ENCODE peak calls at places on chromosomes 12 and 14, in seven cellular contexts. L is SK-N-SH, T is K562, B is H1, G is HepG2, F is HCT116, U is GM12878. J is an unnamed sample.

GRCh38 chr14:67837011-67837624 is 17.5 kb downstream of the RAD51B start:
- DNase-seq in G (peak), L (peak), F (peak), B (no peak), U (peak), T (peak), J (peak)

GRCh38 chr12:20421338-20421890 is 53.1 kb downstream of the PDE3A start:
- DNase-seq in F (no peak), G (no peak), B (no peak), L (no peak), T (no peak), U (no peak), J (no peak)

GRCh38 chr14:95359974-95360826 is 40.5 kb upstream of the CLMN start:
- DNase-seq in L (no peak), U (no peak), G (no peak), T (no peak), B (peak), F (no peak), J (no peak)

GRCh38 chr12:104677441-104678089 is 220.8 kb downstream of the CHST11 start:
- DNase-seq in L (no peak), U (no peak), G (no peak), T (no peak), B (no peak), F (peak), J (peak)

GRCh38 chr12:55688716-55689655 is 18.7 kb downstream of the ITGA7 start:
- DNase-seq in G (no peak), B (no peak), U (no peak), L (no peak), T (no peak), F (no peak), J (no peak)

GRCh38 chr12:30843211-30843610 is 83.3 kb upstream of the TSPAN11 start:
- DNase-seq in B (no peak), G (no peak), L (no peak), F (no peak), U (no peak), T (no peak), J (no peak)

GRCh38 chr12:59808317-59808910 is 212.6 kb downstream of the SLC16A7 start:
- DNase-seq in U (no peak), L (peak), G (peak), F (peak), B (no peak), T (no peak), J (peak)

GRCh38 chr14:106455026-106455425 is 928.6 kb downstream of the TMEM121 start:
- DNase-seq in F (no peak), T (peak), G (no peak), B (no peak), U (no peak), L (no peak), J (no peak)

GRCh38 chr14:23640524-23641141 is 4.5 kb downstream of the DHRS2 start:
- DNase-seq in F (no peak), T (no peak), G (peak), U (no peak), L (peak), B (no peak), J (no peak)

GRCh38 chr14:36229262-36229661 is 52.7 kb upstream of the PTCSC3 start:
- DNase-seq in T (no peak), F (no peak), G (no peak), U (no peak), L (no peak), B (no peak), J (no peak)

GRCh38 chr12:88411689-88412088 is 168.6 kb downstream of the KITLG start:
- DNase-seq in L (no peak), T (no peak), G (no peak), F (no peak), B (no peak), U (no peak), J (no peak)

GRCh38 chr12:41992029-41992428 is 152.6 kb downstream of the GXYLT1 start:
- DNase-seq in T (no peak), L (no peak), F (no peak), U (no peak), G (no peak), B (no peak), J (no peak)

GRCh38 chr12:108732489-108732888 is 1.2 kb upstream of the CORO1C start:
- DNase-seq in B (no peak), F (no peak), L (no peak), G (no peak), U (no peak), T (no peak), J (no peak)
- TF ChIP-seq JUND in B (no peak), F (no peak), L (no peak), G (no peak), U (no peak), T (no peak), J (no peak)

GRCh38 chr12:47818007-47818376 is 1.7 kb downstream of the HDAC7 start:
- DNase-seq in U (no peak), G (no peak), L (no peak), F (no peak), T (no peak), B (no peak), J (no peak)

GRCh38 chr12:47818701-47819543 is 781 bp downstream of the HDAC7 start:
- DNase-seq in U (no peak), T (peak), G (peak), B (peak), F (no peak), L (peak), J (peak)

GRCh38 chr12:47816646-47817271 is 2.9 kb downstream of the HDAC7 start:
- DNase-seq in T (no peak), F (no peak), L (peak), B (no peak), G (no peak), U (no peak), J (no peak)

GRCh38 chr12:47818382-47818700 is 1.4 kb downstream of the HDAC7 start:
- DNase-seq in U (no peak), G (no peak), B (no peak), L (no peak), T (peak), F (no peak), J (no peak)

DNA sequence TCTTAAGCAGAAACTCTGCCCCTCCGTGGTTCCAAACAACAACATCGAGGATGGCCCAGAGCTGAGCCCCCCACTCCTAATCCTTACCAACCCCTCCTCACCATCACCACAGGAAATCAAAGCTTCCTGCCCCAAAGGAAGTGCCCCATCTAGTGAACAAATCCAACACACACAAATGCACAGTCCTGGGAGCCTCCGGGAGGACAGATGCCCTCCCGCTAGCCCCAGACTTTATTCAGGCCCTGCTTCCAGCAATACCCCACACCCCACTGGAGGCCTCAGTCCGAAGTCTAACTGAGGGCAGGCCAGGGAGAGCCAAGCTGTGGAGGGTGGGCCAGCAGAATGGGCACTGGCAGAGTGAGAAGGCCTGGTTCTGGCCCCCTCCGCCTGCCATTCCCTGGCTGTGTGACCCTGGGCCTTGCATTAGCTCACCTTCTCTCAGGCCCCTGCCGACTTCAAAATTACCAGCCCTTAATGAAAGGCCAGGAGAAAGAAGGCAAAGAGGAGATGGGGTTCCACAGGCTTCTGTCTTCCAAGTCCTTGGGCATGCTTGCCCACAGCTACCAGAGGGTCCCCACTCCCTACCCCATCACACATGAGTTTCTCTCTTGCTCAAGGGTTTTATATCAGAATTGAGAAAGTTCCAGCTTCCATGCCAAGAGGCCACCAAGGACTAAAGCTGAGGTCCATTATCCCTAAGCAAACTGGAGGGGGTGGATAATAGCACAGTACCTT is 2.3 kb downstream of the HDAC7 start:
- DNase-seq in L (no peak), G (peak), B (no peak), U (no peak), F (no peak), T (no peak), J (no peak)
- TF ChIP-seq JUND in L (no peak), G (no peak), B (no peak), U (no peak), F (no peak), T (no peak), J (no peak)

DNA sequence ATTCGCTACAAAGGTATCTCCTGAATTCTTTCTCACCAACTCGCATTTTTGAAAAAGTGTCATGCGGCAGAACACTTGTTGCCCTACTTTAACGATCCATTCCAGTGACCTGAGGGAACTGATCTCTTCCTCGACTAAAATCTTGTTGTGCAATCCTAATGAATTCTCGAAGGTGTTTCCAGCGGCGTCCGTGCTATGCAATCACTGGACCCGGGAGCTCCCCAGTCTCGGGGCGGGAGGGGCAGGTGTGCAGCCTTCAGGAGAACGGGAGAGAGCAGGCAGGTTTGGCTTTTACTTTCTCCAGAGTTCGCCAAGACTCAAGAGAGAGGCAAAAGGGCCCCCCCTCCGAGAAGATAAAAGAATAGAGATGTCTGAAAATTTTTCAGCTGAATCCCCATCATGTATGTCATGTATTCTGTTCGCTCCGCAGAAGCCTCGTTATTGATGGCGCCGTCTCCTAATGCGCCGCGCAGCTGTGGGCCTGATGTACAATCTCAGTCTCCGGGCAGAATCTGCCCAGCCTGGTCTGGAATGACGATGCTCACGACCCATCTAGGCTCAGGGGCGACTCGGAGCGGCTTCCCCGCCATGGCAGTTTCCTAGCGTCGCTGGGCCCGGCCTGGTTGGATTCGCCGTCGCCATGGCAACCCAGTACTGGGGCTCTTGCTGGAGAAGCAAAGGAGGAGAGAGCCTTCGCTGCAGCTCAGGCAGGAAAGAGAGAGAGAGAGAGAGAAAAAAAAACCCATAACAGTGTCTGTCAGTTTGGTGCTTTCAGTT is 38.3 kb downstream of the PLXNC1 start:
- DNase-seq in B (peak), L (peak), F (no peak), T (no peak), U (no peak), G (no peak), J (no peak)
- TF ChIP-seq JUND in B (no peak), L (no peak), F (no peak), T (no peak), U (no peak), G (no peak), J (no peak)

GRCh38 chr12:131794573-131794972 is 33.6 kb upstream of the MMP17 start:
- DNase-seq in U (no peak), T (no peak), L (no peak), F (no peak), G (no peak), B (no peak), J (no peak)

GRCh38 chr12:131796754-131797587 is 31.2 kb upstream of the MMP17 start:
- DNase-seq in F (no peak), B (peak), L (no peak), U (no peak), G (no peak), T (no peak), J (no peak)

GRCh38 chr12:131795064-131795463 is 33.1 kb upstream of the MMP17 start:
- DNase-seq in U (no peak), F (no peak), B (no peak), L (no peak), T (no peak), G (no peak), J (no peak)

GRCh38 chr12:131796411-131796736 is 31.8 kb upstream of the MMP17 start:
- DNase-seq in G (no peak), U (no peak), B (no peak), F (no peak), T (no peak), L (no peak), J (no peak)

DNA sequence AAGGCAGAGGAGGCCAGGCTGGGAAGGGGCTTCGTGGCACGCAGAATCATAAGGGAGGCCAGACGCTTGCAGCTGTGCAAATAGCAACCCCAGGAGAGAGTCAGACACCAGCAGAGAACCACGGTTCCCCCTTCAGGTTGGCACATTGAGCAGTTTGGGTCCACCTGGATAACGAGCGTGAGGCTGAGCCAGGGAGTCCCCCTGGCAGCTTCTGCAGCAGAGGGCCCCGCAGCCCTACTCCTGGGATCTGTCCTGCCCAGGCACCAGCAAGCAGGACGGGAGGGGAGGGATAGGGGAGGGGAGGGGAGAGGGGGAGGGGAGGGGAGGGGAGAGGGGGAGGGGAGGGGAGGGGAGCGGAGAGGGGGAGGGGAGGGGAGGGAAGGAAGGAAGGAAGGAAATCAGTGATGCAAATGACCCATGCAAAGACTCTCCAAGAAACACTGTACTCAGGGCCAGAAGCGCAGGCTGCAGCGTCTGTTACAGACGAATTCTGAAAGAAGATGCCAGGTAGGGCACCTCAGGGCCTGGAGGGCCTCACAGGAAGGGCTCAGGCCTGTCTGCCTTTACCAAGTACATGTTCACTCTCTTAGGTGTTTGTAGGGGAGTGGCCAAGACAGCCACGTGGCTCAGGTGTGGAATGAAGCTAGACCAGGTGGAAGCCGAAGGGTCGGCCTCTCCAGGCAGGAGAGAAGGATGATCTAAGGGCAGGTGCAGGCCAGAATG is 32.3 kb upstream of the MMP17 start:
- DNase-seq in B (peak), G (no peak), L (no peak), T (no peak), U (no peak), F (no peak), J (peak)
- TF ChIP-seq JUND in B (no peak), G (no peak), L (no peak), T (no peak), U (no peak), F (no peak), J (no peak)

J was measured in T47D.